ENCODE peak calls at places on chromosome 13, in six cellular contexts. Z is neuronal stem cell, S is H1, K is IMR-90, N is H9, M is mesenchymal stem cell. B is an unnamed sample.

GRCh38 chr13:106810069-106810468 is 242.1 kb upstream of the ARGLU1 start:
- DNase-seq in S (no peak), K (no peak), Z (no peak), N (no peak), M (no peak), B (no peak)

GRCh38 chr13:27920677-27921420 is 1.0 kb downstream of the PDX1 start:
- DNase-seq in N (peak), M (peak), Z (peak), S (peak), K (peak), B (no peak)

GRCh38 chr13:39129253-39129652 is 91.0 kb downstream of the NHLRC3 start:
- DNase-seq in M (no peak), Z (no peak), N (no peak), K (no peak), S (no peak), B (no peak)

GRCh38 chr13:101919541-101920306 is 467.2 kb downstream of the ITGBL1 start:
- DNase-seq in N (peak), K (peak), S (peak), M (peak), Z (peak), B (no peak)

GRCh38 chr13:30486230-30487074 is 20.7 kb upstream of the HMGB1 start:
- DNase-seq in K (no peak), Z (no peak), N (peak), M (no peak), S (peak), B (peak)

GRCh38 chr13:24039621-24040475 is 120.7 kb upstream of the SPATA13 start:
- DNase-seq in M (no peak), S (no peak), K (no peak), Z (no peak), N (no peak), B (no peak)

GRCh38 chr13:113118328-113119021 is 4.1 kb upstream of the F10 start:
- DNase-seq in N (no peak), Z (no peak), M (no peak), S (peak), K (no peak), B (no peak)

GRCh38 chr13:113359556-113359955 is 4.4 kb downstream of the GRTP1 start:
- DNase-seq in Z (no peak), K (no peak), S (no peak), N (no peak), M (no peak), B (no peak)

GRCh38 chr13:80035096-80035495 is 305.8 kb downstream of the SPRY2 start:
- DNase-seq in N (no peak), S (no peak), Z (no peak), K (no peak), M (no peak), B (no peak)

GRCh38 chr13:27665333-27665732 is 43.6 kb downstream of the POLR1D start:
- DNase-seq in S (no peak), K (peak), N (no peak), Z (no peak), M (no peak), B (no peak)

GRCh38 chr13:97967948-97968347 is 14.5 kb downstream of the IPO5 start:
- DNase-seq in Z (no peak), K (no peak), N (no peak), S (no peak), M (no peak), B (no peak)

GRCh38 chr13:24863748-24864540 is 100.0 kb downstream of the RNF17 start:
- DNase-seq in N (no peak), M (no peak), S (no peak), K (no peak), Z (no peak), B (no peak)

GRCh38 chr13:38415233-38415632 is 65.6 kb downstream of the UFM1 start:
- DNase-seq in K (no peak), M (no peak), S (no peak), Z (no peak), N (no peak), B (peak)

GRCh38 chr13:99072356-99072755 is 94.5 kb upstream of the DOCK9 start:
- DNase-seq in N (no peak), M (no peak), K (no peak), S (no peak), Z (no peak), B (no peak)

GRCh38 chr13:113970810-113971470 is 2.9 kb downstream of the C13orf46 start:
- DNase-seq in Z (no peak), K (peak), N (no peak), M (no peak), S (no peak), B (no peak)

GRCh38 chr13:22114630-22115311 is 443.9 kb downstream of the FGF9 start:
- DNase-seq in M (peak), N (no peak), Z (no peak), K (peak), S (no peak), B (peak)

GRCh38 chr13:44159633-44160279 is 213.9 kb upstream of the SERP2 start:
- DNase-seq in N (no peak), M (no peak), S (no peak), Z (no peak), K (no peak), B (peak)

GRCh38 chr13:54799621-54800226 is 1771.1 kb downstream of the OLFM4 start:
- DNase-seq in S (no peak), N (no peak), Z (no peak), K (no peak), M (no peak), B (no peak)

GRCh38 chr13:46756977-46757376 is 40.0 kb downstream of the ESD start:
- DNase-seq in M (peak), Z (no peak), S (no peak), K (peak), N (no peak), B (no peak)

GRCh38 chr13:98443329-98443728 is 133.6 kb downstream of the STK24 start:
- DNase-seq in Z (no peak), K (peak), S (no peak), M (peak), N (no peak), B (no peak)

GRCh38 chr13:41960195-41960699 is 662 bp downstream of the VWA8 start:
- DNase-seq in S (no peak), N (no peak), M (peak), Z (no peak), K (peak), B (peak)
- H3K23ac ChIP-seq in S (no peak), N (no peak), M (no peak), Z (peak), K (peak), B (no peak)

GRCh38 chr13:83905641-83906040 is 23.4 kb upstream of the SLITRK1 start:
- DNase-seq in M (no peak), K (no peak), N (no peak), S (no peak), Z (no peak), B (no peak)
- H2AFZ ChIP-seq in M (no peak), K (no peak), N (no peak), S (no peak), Z (no peak), B (no peak)

DNA sequence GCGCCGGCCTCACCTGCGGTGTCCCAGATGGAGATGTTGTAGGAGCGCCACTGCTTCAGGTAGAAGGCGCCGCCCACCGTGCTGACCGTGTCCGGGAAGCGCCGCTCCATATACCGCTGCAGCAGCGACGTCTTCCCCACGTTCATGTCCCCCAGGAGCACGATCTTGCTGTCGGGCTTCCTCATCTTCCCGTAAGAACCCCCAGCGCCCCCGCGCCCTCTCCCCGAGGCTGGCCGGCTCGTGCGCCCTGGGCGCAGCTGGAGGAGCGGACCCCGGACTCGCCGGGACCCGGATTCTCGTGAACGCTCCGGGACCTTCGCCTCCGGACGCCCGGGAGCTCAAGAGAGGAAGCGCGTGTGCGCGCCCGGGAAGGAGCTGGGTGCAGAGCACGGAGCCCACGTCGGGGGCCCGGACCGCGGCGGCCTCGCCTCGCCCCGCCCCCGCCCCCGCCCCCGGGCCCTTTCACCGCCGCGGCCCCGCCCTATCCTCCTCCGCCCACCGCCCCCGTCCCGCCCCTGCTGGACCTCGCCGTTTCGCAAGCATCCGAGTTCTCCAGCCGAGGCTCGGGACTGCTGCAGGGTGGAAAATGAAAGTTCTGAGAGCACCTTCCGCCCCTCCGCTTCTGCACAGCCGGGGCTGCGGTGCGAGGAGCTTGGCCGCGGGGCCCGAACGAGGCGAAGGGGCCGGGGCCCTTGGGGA is at the start of gene RAB20:
- DNase-seq in N (peak), K (peak), M (peak), Z (peak), S (peak), B (peak)
- H3K23ac ChIP-seq in N (no peak), K (peak), M (no peak), Z (peak), S (no peak), B (no peak)

GRCh38 chr13:110875243-110875642 is 39.6 kb downstream of the ANKRD10 start:
- DNase-seq in K (no peak), M (no peak), S (no peak), Z (no peak), N (no peak), B (no peak)
- H2AFZ ChIP-seq in K (peak), M (no peak), S (no peak), Z (peak), N (no peak), B (no peak)

B was measured in trophoblast cell.